ENCODE peak calls at places on chromosomes 13 and 19, in four cellular contexts. One of them, this sample, is unnamed.

GRCh38 chr13:28820099-28821051 is at the start of gene MTUS2:
- DNase-seq in AG10803: no peak
- DNase-seq in foreskin fibroblast: peak
- DNase-seq in AG04450: no peak
- DNase-seq in this sample: no peak

GRCh38 chr19:45645068-45645630 is 6.0 kb upstream of the EML2 start:
- DNase-seq in AG10803: no peak
- DNase-seq in foreskin fibroblast: no peak
- DNase-seq in AG04450: no peak
- DNase-seq in this sample: no peak

GRCh38 chr13:23430664-23431063 is 2.8 kb downstream of the SACS start:
- DNase-seq in AG10803: no peak
- DNase-seq in foreskin fibroblast: no peak
- DNase-seq in AG04450: no peak
- DNase-seq in this sample: no peak

GRCh38 chr19:11265785-11266236 is 3.5 kb upstream of the DOCK6 start:
- DNase-seq in AG10803: no peak
- DNase-seq in foreskin fibroblast: peak
- DNase-seq in AG04450: no peak
- DNase-seq in this sample: no peak

GRCh38 chr13:24178847-24179845 is 18.6 kb downstream of the SPATA13 start:
- DNase-seq in AG10803: peak
- DNase-seq in foreskin fibroblast: peak
- DNase-seq in AG04450: no peak
- DNase-seq in this sample: peak

GRCh38 chr19:29422047-29422446 is 103.7 kb upstream of the VSTM2B start:
- DNase-seq in AG10803: no peak
- DNase-seq in foreskin fibroblast: no peak
- DNase-seq in AG04450: no peak
- DNase-seq in this sample: no peak

GRCh38 chr19:20151617-20152145 is 15.3 kb upstream of the ZNF486 start:
- DNase-seq in AG10803: no peak
- DNase-seq in foreskin fibroblast: no peak
- DNase-seq in AG04450: no peak
- DNase-seq in this sample: no peak

GRCh38 chr13:99310382-99311031 is 3.3 kb upstream of the GPR183 start:
- DNase-seq in AG10803: peak
- DNase-seq in foreskin fibroblast: peak
- DNase-seq in AG04450: peak
- DNase-seq in this sample: peak

GRCh38 chr13:38686635-38687245 is at the start of gene FREM2:
- DNase-seq in AG10803: no peak
- DNase-seq in foreskin fibroblast: peak
- DNase-seq in AG04450: no peak
- DNase-seq in this sample: no peak

GRCh38 chr19:35715981-35716734 is 1.6 kb upstream of the KMT2B start:
- DNase-seq in AG10803: peak
- DNase-seq in foreskin fibroblast: peak
- DNase-seq in AG04450: no peak
- DNase-seq in this sample: peak

GRCh38 chr19:18234194-18234593 is 8.0 kb upstream of the PDE4C start:
- DNase-seq in AG10803: no peak
- DNase-seq in foreskin fibroblast: no peak
- DNase-seq in AG04450: no peak
- DNase-seq in this sample: no peak

GRCh38 chr19:56837492-56837891 is 3.0 kb downstream of the PEG3 start:
- DNase-seq in AG10803: no peak
- DNase-seq in foreskin fibroblast: peak
- DNase-seq in AG04450: no peak
- DNase-seq in this sample: no peak

GRCh38 chr19:39408392-39409206 is 2.0 kb downstream of the ZFP36 start:
- DNase-seq in AG10803: peak
- DNase-seq in foreskin fibroblast: peak
- DNase-seq in AG04450: no peak
- DNase-seq in this sample: peak

GRCh38 chr13:63696055-63696454 is 2280.4 kb upstream of the PCDH20 start:
- DNase-seq in AG10803: no peak
- DNase-seq in foreskin fibroblast: peak
- DNase-seq in AG04450: peak
- DNase-seq in this sample: peak

GRCh38 chr19:15696654-15697194 is 23.8 kb downstream of the CYP4F12 start:
- DNase-seq in AG10803: no peak
- DNase-seq in foreskin fibroblast: no peak
- DNase-seq in AG04450: no peak
- DNase-seq in this sample: no peak

GRCh38 chr19:15701757-15702589 is 25.9 kb upstream of the OR10H2 start:
- DNase-seq in AG10803: no peak
- DNase-seq in foreskin fibroblast: no peak
- DNase-seq in AG04450: no peak
- DNase-seq in this sample: no peak

DNA sequence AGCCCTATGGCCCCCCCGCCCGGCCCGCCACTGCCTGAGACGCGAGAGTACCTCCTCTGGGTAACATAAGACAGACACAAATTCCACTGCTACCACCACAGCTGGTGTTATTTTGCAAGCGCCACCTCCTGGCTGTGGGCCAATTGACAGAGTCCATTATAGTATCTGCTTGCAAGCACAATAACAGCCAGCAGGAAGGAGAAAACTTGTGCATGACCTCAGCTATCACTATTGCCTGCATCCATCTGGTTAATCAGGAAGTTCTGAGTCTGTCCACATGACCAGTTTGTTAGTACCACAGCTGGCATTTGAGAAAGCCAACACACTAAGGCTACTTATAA is 25.3 kb upstream of the OR10H2 start:
- DNase-seq in AG10803: peak
- DNase-seq in foreskin fibroblast: peak
- DNase-seq in AG04450: no peak
- DNase-seq in this sample: no peak
- TF ChIP-seq CTCF in AG10803: no peak
- TF ChIP-seq CTCF in foreskin fibroblast: no peak
- TF ChIP-seq CTCF in AG04450: no peak
- TF ChIP-seq CTCF in this sample: no peak

GRCh38 chr13:96968027-96968426 is 26.2 kb downstream of the OXGR1 start:
- DNase-seq in AG10803: no peak
- DNase-seq in foreskin fibroblast: peak
- DNase-seq in AG04450: no peak
- DNase-seq in this sample: no peak

GRCh38 chr13:96966415-96967102 is 27.7 kb downstream of the OXGR1 start:
- DNase-seq in AG10803: no peak
- DNase-seq in foreskin fibroblast: no peak
- DNase-seq in AG04450: no peak
- DNase-seq in this sample: no peak

GRCh38 chr13:96963786-96964475 is 30.3 kb downstream of the OXGR1 start:
- DNase-seq in AG10803: no peak
- DNase-seq in foreskin fibroblast: no peak
- DNase-seq in AG04450: no peak
- DNase-seq in this sample: no peak

GRCh38 chr13:96967248-96967745 is 27.0 kb downstream of the OXGR1 start:
- DNase-seq in AG10803: no peak
- DNase-seq in foreskin fibroblast: no peak
- DNase-seq in AG04450: no peak
- DNase-seq in this sample: no peak
- TF ChIP-seq CTCF in AG10803: no peak
- TF ChIP-seq CTCF in foreskin fibroblast: no peak
- TF ChIP-seq CTCF in AG04450: no peak
- TF ChIP-seq CTCF in this sample: peak

GRCh38 chr13:32722340-32722739 is 136.1 kb downstream of the PDS5B start:
- DNase-seq in AG10803: no peak
- DNase-seq in foreskin fibroblast: no peak
- DNase-seq in AG04450: no peak
- DNase-seq in this sample: no peak

GRCh38 chr13:32723987-32724386 is 137.7 kb downstream of the PDS5B start:
- DNase-seq in AG10803: no peak
- DNase-seq in foreskin fibroblast: no peak
- DNase-seq in AG04450: no peak
- DNase-seq in this sample: no peak

GRCh38 chr13:32720026-32720425 is 133.8 kb downstream of the PDS5B start:
- DNase-seq in AG10803: peak
- DNase-seq in foreskin fibroblast: peak
- DNase-seq in AG04450: no peak
- DNase-seq in this sample: no peak
- TF ChIP-seq CTCF in AG10803: no peak
- TF ChIP-seq CTCF in foreskin fibroblast: no peak
- TF ChIP-seq CTCF in AG04450: no peak
- TF ChIP-seq CTCF in this sample: no peak

DNA sequence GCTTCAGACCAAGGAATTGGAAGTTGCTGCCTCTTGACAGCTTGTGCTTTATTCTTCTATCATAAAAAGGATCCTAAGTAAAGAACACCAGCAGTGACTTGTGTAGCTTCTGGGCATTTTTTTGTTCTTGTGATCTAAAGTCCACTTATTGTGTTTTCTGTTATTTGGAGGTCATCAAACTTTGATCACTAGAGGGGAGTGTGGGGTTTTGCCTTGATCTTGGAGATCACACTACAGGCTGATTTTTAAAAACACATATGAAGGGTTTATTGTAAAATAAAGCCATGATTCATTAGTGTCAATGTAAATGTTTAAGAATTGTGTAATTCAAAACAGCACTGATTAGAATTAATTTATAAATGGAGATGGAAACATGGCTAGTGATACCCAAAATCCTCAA is 328.7 kb upstream of the EDNRB start:
- DNase-seq in AG10803: no peak
- DNase-seq in foreskin fibroblast: no peak
- DNase-seq in AG04450: no peak
- DNase-seq in this sample: no peak
- TF ChIP-seq CTCF in AG10803: no peak
- TF ChIP-seq CTCF in foreskin fibroblast: no peak
- TF ChIP-seq CTCF in AG04450: no peak
- TF ChIP-seq CTCF in this sample: no peak

GRCh38 chr19:54464624-54465266 is 1.2 kb upstream of the LENG9 start:
- DNase-seq in AG10803: peak
- DNase-seq in foreskin fibroblast: peak
- DNase-seq in AG04450: no peak
- DNase-seq in this sample: peak
- TF ChIP-seq CTCF in AG10803: no peak
- TF ChIP-seq CTCF in foreskin fibroblast: no peak
- TF ChIP-seq CTCF in AG04450: no peak
- TF ChIP-seq CTCF in this sample: no peak

GRCh38 chr19:53019684-53020083 is 6.0 kb downstream of the ERVV-1 start:
- DNase-seq in AG10803: no peak
- DNase-seq in foreskin fibroblast: no peak
- DNase-seq in AG04450: no peak
- DNase-seq in this sample: no peak
- TF ChIP-seq CTCF in AG10803: no peak
- TF ChIP-seq CTCF in foreskin fibroblast: no peak
- TF ChIP-seq CTCF in AG04450: no peak
- TF ChIP-seq CTCF in this sample: peak

GRCh38 chr13:44738463-44738862 is 162.3 kb upstream of the TSC22D1 start:
- DNase-seq in AG10803: no peak
- DNase-seq in foreskin fibroblast: no peak
- DNase-seq in AG04450: no peak
- DNase-seq in this sample: no peak

GRCh38 chr13:44735806-44736205 is 159.7 kb upstream of the TSC22D1 start:
- DNase-seq in AG10803: no peak
- DNase-seq in foreskin fibroblast: no peak
- DNase-seq in AG04450: no peak
- DNase-seq in this sample: no peak

GRCh38 chr13:44739539-44739938 is 163.4 kb upstream of the TSC22D1 start:
- DNase-seq in AG10803: peak
- DNase-seq in foreskin fibroblast: peak
- DNase-seq in AG04450: no peak
- DNase-seq in this sample: no peak

GRCh38 chr13:44734204-44734707 is 158.1 kb upstream of the TSC22D1 start:
- DNase-seq in AG10803: peak
- DNase-seq in foreskin fibroblast: peak
- DNase-seq in AG04450: peak
- DNase-seq in this sample: peak

DNA sequence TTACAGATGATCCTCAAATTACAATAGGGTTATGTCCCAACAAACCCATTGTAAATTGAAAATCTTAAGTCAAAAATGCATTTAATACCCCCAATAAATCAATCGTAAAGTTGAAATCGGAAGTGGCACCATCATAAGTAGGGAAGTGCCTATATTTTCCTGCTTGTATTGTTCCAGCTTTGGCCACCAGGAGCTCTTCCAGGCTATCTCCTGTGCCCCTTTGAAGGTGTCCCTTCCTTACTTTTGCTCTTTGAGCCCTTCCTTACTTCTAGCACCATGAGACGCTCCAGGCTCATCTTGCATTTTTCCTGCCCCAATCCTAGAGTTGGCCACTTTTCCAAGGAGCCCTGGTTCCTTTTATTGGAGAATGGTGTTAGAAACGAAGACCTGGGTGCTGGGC is 163.0 kb upstream of the TSC22D1 start:
- DNase-seq in AG10803: no peak
- DNase-seq in foreskin fibroblast: no peak
- DNase-seq in AG04450: no peak
- DNase-seq in this sample: no peak
- TF ChIP-seq CTCF in AG10803: peak
- TF ChIP-seq CTCF in foreskin fibroblast: no peak
- TF ChIP-seq CTCF in AG04450: peak
- TF ChIP-seq CTCF in this sample: no peak

This sample was measured in HFFc6.